ENCODE peak calls at places on chromosomes 2 and 18, in four cellular contexts. One of them, this sample, is unnamed. For H4K20me1, the result is how much of the 10 kb centered on the place peaks cover.

GRCh38 chr2:133787207-133787606 is 218.9 kb upstream of the NCKAP5 start:
- DNase-seq in K562: no peak
- DNase-seq in HCT116: no peak
- DNase-seq in neural progenitor cell: no peak
- DNase-seq in this sample: peak

GRCh38 chr2:168694173-168694572 is 108.3 kb upstream of the NOSTRIN start:
- DNase-seq in K562: no peak
- DNase-seq in HCT116: no peak
- DNase-seq in neural progenitor cell: no peak
- DNase-seq in this sample: no peak

GRCh38 chr2:168118733-168119518 is 128.5 kb downstream of the STK39 start:
- DNase-seq in K562: peak
- DNase-seq in HCT116: peak
- DNase-seq in neural progenitor cell: peak
- DNase-seq in this sample: peak

GRCh38 chr18:21262979-21263378 is 20.9 kb downstream of the GREB1L start:
- DNase-seq in K562: no peak
- DNase-seq in HCT116: no peak
- DNase-seq in neural progenitor cell: peak
- DNase-seq in this sample: no peak

GRCh38 chr2:242043538-242044205 is 174.1 kb downstream of the RTP5 start:
- DNase-seq in K562: no peak
- DNase-seq in HCT116: no peak
- DNase-seq in neural progenitor cell: no peak
- DNase-seq in this sample: no peak

GRCh38 chr2:74464406-74464805 is 776 bp downstream of the MOGS start:
- DNase-seq in K562: no peak
- DNase-seq in HCT116: no peak
- DNase-seq in neural progenitor cell: peak
- DNase-seq in this sample: no peak

GRCh38 chr2:159508140-159508539 is 108.2 kb downstream of the BAZ2B start:
- DNase-seq in K562: no peak
- DNase-seq in HCT116: no peak
- DNase-seq in neural progenitor cell: no peak
- DNase-seq in this sample: no peak

GRCh38 chr2:16120591-16120990 is 180.2 kb downstream of the MYCN start:
- DNase-seq in K562: no peak
- DNase-seq in HCT116: no peak
- DNase-seq in neural progenitor cell: no peak
- DNase-seq in this sample: no peak

GRCh38 chr18:73774836-73775509 is 372.7 kb downstream of the FBXO15 start:
- DNase-seq in K562: no peak
- DNase-seq in HCT116: no peak
- DNase-seq in neural progenitor cell: peak
- DNase-seq in this sample: peak

GRCh38 chr18:40917096-40917495 is 1037.9 kb upstream of the PIK3C3 start:
- DNase-seq in K562: no peak
- DNase-seq in HCT116: no peak
- DNase-seq in neural progenitor cell: no peak
- DNase-seq in this sample: peak

GRCh38 chr2:201233192-201234166 is 26.9 kb upstream of the CASP8 start:
- DNase-seq in K562: peak
- DNase-seq in HCT116: peak
- DNase-seq in neural progenitor cell: no peak
- DNase-seq in this sample: peak

GRCh38 chr2:157056200-157056676 is 201.3 kb upstream of the GALNT5 start:
- DNase-seq in K562: no peak
- DNase-seq in HCT116: peak
- DNase-seq in neural progenitor cell: no peak
- DNase-seq in this sample: peak

GRCh38 chr2:159592446-159592845 is 23.9 kb downstream of the BAZ2B start:
- DNase-seq in K562: peak
- DNase-seq in HCT116: no peak
- DNase-seq in neural progenitor cell: no peak
- DNase-seq in this sample: no peak

GRCh38 chr2:241214209-241214608 is 25.7 kb downstream of the ANO7 start:
- DNase-seq in K562: no peak
- DNase-seq in HCT116: no peak
- DNase-seq in neural progenitor cell: no peak
- DNase-seq in this sample: no peak

GRCh38 chr2:10297950-10298349 is 4.8 kb upstream of the HPCAL1 start:
- DNase-seq in K562: peak
- DNase-seq in HCT116: peak
- DNase-seq in neural progenitor cell: no peak
- DNase-seq in this sample: peak

GRCh38 chr2:205139822-205140612 is 542.3 kb upstream of the NRP2 start:
- DNase-seq in K562: peak
- DNase-seq in HCT116: no peak
- DNase-seq in neural progenitor cell: peak
- DNase-seq in this sample: no peak

GRCh38 chr2:183032200-183032794 is 6.0 kb downstream of the NCKAP1 start:
- DNase-seq in K562: no peak
- DNase-seq in HCT116: no peak
- DNase-seq in neural progenitor cell: no peak
- DNase-seq in this sample: no peak

GRCh38 chr2:46722142-46722541 is 193.5 kb downstream of the MCFD2 start:
- DNase-seq in K562: no peak
- DNase-seq in HCT116: no peak
- DNase-seq in neural progenitor cell: no peak
- DNase-seq in this sample: no peak
- H4K20me1 ChIP-seq in K562: under half
- H4K20me1 ChIP-seq in HCT116: under half
- H4K20me1 ChIP-seq in neural progenitor cell: half or more
- H4K20me1 ChIP-seq in this sample: under half

DNA sequence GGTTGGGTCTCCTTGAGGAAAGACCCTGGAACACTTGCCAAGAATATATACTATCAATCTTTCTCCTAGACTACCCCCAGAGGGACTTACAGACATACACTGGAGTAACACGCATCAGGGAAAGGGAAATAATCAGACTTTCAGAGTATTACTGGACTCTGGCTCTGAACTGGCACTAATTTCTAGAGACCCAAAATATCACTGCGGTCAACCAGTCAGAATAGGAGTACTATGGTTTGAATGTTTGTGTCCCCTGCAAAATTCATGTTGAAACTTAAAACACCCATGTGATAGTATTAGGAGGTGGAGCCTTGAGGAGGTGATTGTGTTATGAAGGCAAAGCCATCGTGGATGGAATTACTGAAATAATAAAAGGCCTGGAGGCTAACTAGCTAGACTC is 323.7 kb downstream of the EN1 start:
- DNase-seq in K562: no peak
- DNase-seq in HCT116: no peak
- DNase-seq in neural progenitor cell: no peak
- DNase-seq in this sample: no peak
- TF ChIP-seq EZH2 in K562: no peak
- TF ChIP-seq EZH2 in HCT116: no peak
- TF ChIP-seq EZH2 in neural progenitor cell: no peak
- TF ChIP-seq EZH2 in this sample: no peak

GRCh38 chr2:105887246-105887645 is 142.5 kb downstream of the NCK2 start:
- DNase-seq in K562: no peak
- DNase-seq in HCT116: no peak
- DNase-seq in neural progenitor cell: no peak
- DNase-seq in this sample: no peak

GRCh38 chr2:105885456-105885855 is 140.7 kb downstream of the NCK2 start:
- DNase-seq in K562: no peak
- DNase-seq in HCT116: no peak
- DNase-seq in neural progenitor cell: no peak
- DNase-seq in this sample: no peak

GRCh38 chr2:105886680-105887079 is 142.0 kb downstream of the NCK2 start:
- DNase-seq in K562: no peak
- DNase-seq in HCT116: no peak
- DNase-seq in neural progenitor cell: no peak
- DNase-seq in this sample: no peak

GRCh38 chr2:105883911-105884694 is 139.4 kb downstream of the NCK2 start:
- DNase-seq in K562: no peak
- DNase-seq in HCT116: no peak
- DNase-seq in neural progenitor cell: no peak
- DNase-seq in this sample: no peak

DNA sequence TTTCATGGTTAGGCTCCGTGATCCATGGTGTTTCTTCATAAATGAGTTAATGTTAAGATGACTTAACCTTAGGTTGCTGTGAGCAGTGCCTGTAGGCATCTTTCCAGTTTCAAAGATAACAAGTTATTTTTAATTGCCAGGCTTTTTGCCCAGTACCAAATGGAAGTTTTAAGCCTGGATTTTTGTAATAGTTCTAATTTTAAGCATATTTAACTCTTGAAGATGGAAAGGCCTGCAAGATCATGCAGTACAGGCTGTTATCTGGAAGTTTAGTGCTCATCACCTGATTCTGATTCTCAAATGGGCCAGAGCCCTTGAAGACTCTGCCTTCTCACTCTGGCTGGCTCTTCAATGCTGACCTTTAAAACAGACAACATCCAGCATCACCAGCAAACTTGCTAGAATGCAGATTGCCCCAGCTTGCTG is 141.3 kb downstream of the NCK2 start:
- DNase-seq in K562: no peak
- DNase-seq in HCT116: no peak
- DNase-seq in neural progenitor cell: no peak
- DNase-seq in this sample: no peak
- H4K20me1 ChIP-seq in K562: under half
- H4K20me1 ChIP-seq in HCT116: under half
- H4K20me1 ChIP-seq in neural progenitor cell: under half
- H4K20me1 ChIP-seq in this sample: under half

GRCh38 chr2:27309651-27310050 is 1.4 kb upstream of the UCN start:
- DNase-seq in K562: no peak
- DNase-seq in HCT116: no peak
- DNase-seq in neural progenitor cell: no peak
- DNase-seq in this sample: no peak

GRCh38 chr2:27306657-27307544 is 1.3 kb downstream of the UCN start:
- DNase-seq in K562: no peak
- DNase-seq in HCT116: no peak
- DNase-seq in neural progenitor cell: peak
- DNase-seq in this sample: no peak

GRCh38 chr2:27307545-27308358 is 493 bp downstream of the UCN start:
- DNase-seq in K562: no peak
- DNase-seq in HCT116: no peak
- DNase-seq in neural progenitor cell: peak
- DNase-seq in this sample: no peak

GRCh38 chr2:27306136-27306535 is 2.1 kb downstream of the UCN start:
- DNase-seq in K562: no peak
- DNase-seq in HCT116: no peak
- DNase-seq in neural progenitor cell: no peak
- DNase-seq in this sample: no peak

DNA sequence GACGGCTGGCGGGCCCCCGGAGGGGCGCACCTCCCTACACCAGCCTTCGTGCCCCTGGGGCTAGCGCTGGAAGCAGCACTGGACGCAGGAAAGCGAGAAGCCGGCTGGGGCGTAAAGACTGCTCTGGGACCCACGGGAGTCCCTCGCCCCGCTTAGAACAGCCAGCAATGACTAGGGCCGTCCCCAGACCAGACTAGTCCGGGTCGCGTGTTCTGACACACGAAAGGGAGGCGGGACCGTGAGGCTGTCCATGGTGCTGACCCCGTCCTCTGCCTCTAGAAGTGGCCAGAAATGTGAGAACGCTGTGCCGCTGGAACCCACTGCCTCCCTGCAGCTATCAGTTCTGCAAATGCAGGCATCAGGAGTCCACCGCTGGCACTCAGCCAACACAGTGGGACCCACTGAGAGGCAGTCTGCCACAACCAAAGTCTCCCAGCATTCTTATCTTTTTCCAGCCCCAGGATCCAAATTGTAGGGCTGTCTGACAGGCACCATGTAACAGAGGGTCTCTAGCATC is at the start of gene UCN:
- DNase-seq in K562: no peak
- DNase-seq in HCT116: no peak
- DNase-seq in neural progenitor cell: peak
- DNase-seq in this sample: no peak
- TF ChIP-seq EZH2 in K562: no peak
- TF ChIP-seq EZH2 in HCT116: no peak
- TF ChIP-seq EZH2 in neural progenitor cell: no peak
- TF ChIP-seq EZH2 in this sample: no peak

GRCh38 chr2:119174993-119175347 is 16.4 kb upstream of the C1QL2 start:
- DNase-seq in K562: no peak
- DNase-seq in HCT116: no peak
- DNase-seq in neural progenitor cell: no peak
- DNase-seq in this sample: peak
- H4K20me1 ChIP-seq in K562: under half
- H4K20me1 ChIP-seq in HCT116: under half
- H4K20me1 ChIP-seq in neural progenitor cell: under half
- H4K20me1 ChIP-seq in this sample: under half

GRCh38 chr18:76490701-76491171 is 4.3 kb downstream of the ZNF516 start:
- DNase-seq in K562: no peak
- DNase-seq in HCT116: no peak
- DNase-seq in neural progenitor cell: peak
- DNase-seq in this sample: no peak

GRCh38 chr18:76492669-76493212 is 2.3 kb downstream of the ZNF516 start:
- DNase-seq in K562: peak
- DNase-seq in HCT116: peak
- DNase-seq in neural progenitor cell: peak
- DNase-seq in this sample: peak

GRCh38 chr18:76491436-76491800 is 3.6 kb downstream of the ZNF516 start:
- DNase-seq in K562: peak
- DNase-seq in HCT116: no peak
- DNase-seq in neural progenitor cell: peak
- DNase-seq in this sample: no peak

GRCh38 chr18:76493213-76494107 is 1.6 kb downstream of the ZNF516 start:
- DNase-seq in K562: peak
- DNase-seq in HCT116: no peak
- DNase-seq in neural progenitor cell: peak
- DNase-seq in this sample: no peak

GRCh38 chr18:76491801-76492668 is 3.0 kb downstream of the ZNF516 start:
- DNase-seq in K562: no peak
- DNase-seq in HCT116: no peak
- DNase-seq in neural progenitor cell: peak
- DNase-seq in this sample: peak
- TF ChIP-seq EZH2 in K562: no peak
- TF ChIP-seq EZH2 in HCT116: no peak
- TF ChIP-seq EZH2 in neural progenitor cell: peak
- TF ChIP-seq EZH2 in this sample: peak

DNA sequence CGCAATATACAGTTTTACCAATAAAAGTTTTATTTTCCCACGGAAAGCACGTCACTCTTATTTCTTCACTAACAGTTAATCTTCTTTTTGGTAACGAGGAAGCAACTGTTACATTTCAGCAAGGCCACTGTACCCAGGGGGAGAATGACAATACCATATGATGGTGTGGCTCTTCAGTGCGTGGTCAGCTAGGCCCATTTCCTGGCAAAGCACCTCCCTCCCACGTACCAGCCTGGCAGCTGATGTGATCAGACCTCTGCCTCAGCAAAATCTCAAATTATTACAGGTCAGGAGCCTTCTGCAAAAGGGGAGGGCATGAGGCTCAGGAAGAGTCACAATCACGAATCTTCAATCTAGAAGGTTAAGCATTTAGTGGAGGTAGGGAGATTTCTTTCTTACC is 55.4 kb downstream of the KLF7 start:
- DNase-seq in K562: no peak
- DNase-seq in HCT116: no peak
- DNase-seq in neural progenitor cell: no peak
- DNase-seq in this sample: no peak
- H4K20me1 ChIP-seq in K562: under half
- H4K20me1 ChIP-seq in HCT116: under half
- H4K20me1 ChIP-seq in neural progenitor cell: under half
- H4K20me1 ChIP-seq in this sample: under half

GRCh38 chr2:239601880-239602279 is 201.1 kb upstream of the HDAC4 start:
- DNase-seq in K562: no peak
- DNase-seq in HCT116: no peak
- DNase-seq in neural progenitor cell: no peak
- DNase-seq in this sample: no peak
- TF ChIP-seq EZH2 in K562: no peak
- TF ChIP-seq EZH2 in HCT116: no peak
- TF ChIP-seq EZH2 in neural progenitor cell: no peak
- TF ChIP-seq EZH2 in this sample: no peak

This sample was measured in PC-3.